ENCODE peak calls at places on chromosomes 4 and X, in five cellular contexts. P is T-cell; F is Caki2; W is fibroblast of pulmonary artery; O is naive thymus-derived CD8-positive, alpha-beta T cell. X is an unnamed sample.
A peak's percentile ranks its signal among the peaks of the same experiment; 100 is the strongest.

GRCh38 chr4:99617374-99617773 is 40.3 kb downstream of the C4orf54 start:
- DNase-seq in P (no peak), F (no peak), W (no peak), O (no peak), X (no peak)

GRCh38 chr4:38681283-38682066 is 17.5 kb downstream of the KLF3 start:
- DNase-seq in P (no peak), F (no peak), W (peak; percentile 81), O (no peak), X (no peak)

GRCh38 chr4:6953751-6954380 is 44.2 kb downstream of the TBC1D14 start:
- DNase-seq in P (no peak), F (peak; percentile 81), W (peak; percentile 76), O (no peak), X (no peak)

GRCh38 chr4:15636818-15637217 is 18.3 kb downstream of the FBXL5 start:
- DNase-seq in P (no peak), F (no peak), W (no peak), O (no peak), X (no peak)

GRCh38 chr4:177547985-177548384 is 105.7 kb upstream of the AGA start:
- DNase-seq in P (no peak), F (no peak), W (no peak), O (no peak), X (no peak)

GRCh38 chrX:124634363-124634762 is 288.0 kb downstream of the SH2D1A start:
- DNase-seq in P (no peak), F (no peak), W (no peak), O (no peak), X (no peak)

GRCh38 chr4:142367326-142368188 is 478.5 kb downstream of the INPP4B start:
- DNase-seq in P (no peak), F (peak; percentile 39), W (peak; percentile 18), O (no peak), X (no peak)

GRCh38 chr4:110005461-110006056 is 92.9 kb downstream of the EGF start:
- DNase-seq in P (no peak), F (peak; percentile 48), W (peak; percentile 87), O (no peak), X (no peak)

GRCh38 chrX:51759055-51759454 is 15.8 kb downstream of the GSPT2 start:
- DNase-seq in P (no peak), F (no peak), W (no peak), O (no peak), X (no peak)

GRCh38 chr4:184510431-184510830 is 36.1 kb upstream of the IRF2 start:
- DNase-seq in P (no peak), F (no peak), W (peak; percentile 11), O (no peak), X (no peak)

GRCh38 chrX:12153741-12154140 is 15.5 kb downstream of the FRMPD4 start:
- DNase-seq in P (no peak), F (no peak), W (peak; percentile 46), O (no peak), X (no peak)

GRCh38 chrX:136273986-136274385 is 22.8 kb upstream of the MAP7D3 start:
- DNase-seq in P (no peak), F (no peak), W (no peak), O (no peak), X (no peak)

GRCh38 chrX:137031517-137032377 is 2.0 kb downstream of the GPR101 start:
- DNase-seq in P (peak; percentile 16), F (no peak), W (peak; percentile 53), O (peak; percentile 19), X (peak; percentile 62)

GRCh38 chr4:70559216-70559830 is 32.7 kb upstream of the AMBN start:
- DNase-seq in P (peak; percentile 2), F (peak; percentile 37), W (peak; percentile 62), O (peak; percentile 18), X (peak; percentile 8)

GRCh38 chr4:77193511-77194236 is 36.7 kb downstream of the CCNG2 start:
- DNase-seq in P (peak; percentile 69), F (no peak), W (no peak), O (peak; percentile 76), X (peak; percentile 50)

GRCh38 chr4:154622598-154622997 is 10.1 kb upstream of the FGG start:
- DNase-seq in P (no peak), F (peak; percentile 42), W (peak; percentile 60), O (peak; percentile 21), X (no peak)

GRCh38 chr4:139207247-139207646 is 30.2 kb upstream of the ELF2 start:
- DNase-seq in P (no peak), F (no peak), W (no peak), O (no peak), X (no peak)

GRCh38 chr4:2256781-2257191 is 5.1 kb downstream of the MXD4 start:
- DNase-seq in P (no peak), F (no peak), W (peak; percentile 35), O (no peak), X (no peak)

GRCh38 chrX:108614616-108615015 is 121.7 kb downstream of the IRS4 start:
- DNase-seq in P (no peak), F (no peak), W (no peak), O (no peak), X (no peak)

GRCh38 chrX:118717703-118718391 is 9.6 kb upstream of the IL13RA1 start:
- DNase-seq in P (no peak), F (no peak), W (no peak), O (no peak), X (no peak)

GRCh38 chrX:57951666-57952319 is 41.5 kb upstream of the ZXDA start:
- DNase-seq in P (no peak), F (no peak), W (no peak), O (no peak), X (no peak)

GRCh38 chr4:122542411-122543236 is 78.2 kb downstream of the IL21 start:
- DNase-seq in P (no peak), F (no peak), W (peak; percentile 85), O (no peak), X (peak; percentile 32)

GRCh38 chr4:108804648-108805273 is 41.9 kb upstream of the ETNPPL start:
- DNase-seq in P (no peak), F (no peak), W (no peak), O (no peak), X (no peak)

X was measured in T-helper 1 cell.